ENCODE peak calls at places on chromosomes 12 and 14, in eight cellular contexts. One of them, this sample, is unnamed.
A peak's percentile ranks its signal among the peaks of the same experiment; 100 is the strongest.

GRCh38 chr14:31950760-31951637 is 126.1 kb upstream of the ARHGAP5 start:
- DNase-seq in GM23338: peak; percentile 59
- DNase-seq in A673: no peak
- DNase-seq in hepatocyte: peak; percentile 82
- DNase-seq in mammary epithelial cell: peak; percentile 72
- DNase-seq in MM.1S: no peak
- DNase-seq in fibroblast of lung: peak; percentile 70
- DNase-seq in PC-3: peak; percentile 81
- DNase-seq in this sample: no peak

GRCh38 chr14:92659765-92660561 is 88.5 kb downstream of the LGMN start:
- DNase-seq in GM23338: no peak
- DNase-seq in A673: no peak
- DNase-seq in hepatocyte: no peak
- DNase-seq in mammary epithelial cell: peak; percentile 92
- DNase-seq in MM.1S: no peak
- DNase-seq in fibroblast of lung: no peak
- DNase-seq in PC-3: no peak
- DNase-seq in this sample: no peak

GRCh38 chr12:105570944-105571343 is 240.5 kb downstream of the C12orf75 start:
- DNase-seq in GM23338: no peak
- DNase-seq in A673: no peak
- DNase-seq in hepatocyte: no peak
- DNase-seq in mammary epithelial cell: no peak
- DNase-seq in MM.1S: no peak
- DNase-seq in fibroblast of lung: no peak
- DNase-seq in PC-3: no peak
- DNase-seq in this sample: no peak

GRCh38 chr12:129245769-129246168 is 392.5 kb downstream of the GLT1D1 start:
- DNase-seq in GM23338: no peak
- DNase-seq in A673: no peak
- DNase-seq in hepatocyte: no peak
- DNase-seq in mammary epithelial cell: no peak
- DNase-seq in MM.1S: no peak
- DNase-seq in fibroblast of lung: no peak
- DNase-seq in PC-3: no peak
- DNase-seq in this sample: no peak

GRCh38 chr12:127398026-127398715 is 868.8 kb upstream of the TMEM132C start:
- DNase-seq in GM23338: no peak
- DNase-seq in A673: no peak
- DNase-seq in hepatocyte: no peak
- DNase-seq in mammary epithelial cell: peak; percentile 17
- DNase-seq in MM.1S: no peak
- DNase-seq in fibroblast of lung: no peak
- DNase-seq in PC-3: no peak
- DNase-seq in this sample: no peak

GRCh38 chr12:45208604-45209487 is 7.0 kb upstream of the ANO6 start:
- DNase-seq in GM23338: no peak
- DNase-seq in A673: no peak
- DNase-seq in hepatocyte: no peak
- DNase-seq in mammary epithelial cell: peak; percentile 25
- DNase-seq in MM.1S: no peak
- DNase-seq in fibroblast of lung: peak; percentile 82
- DNase-seq in PC-3: peak; percentile 68
- DNase-seq in this sample: peak; percentile 52

GRCh38 chr12:6078378-6079083 is 45.9 kb downstream of the VWF start:
- DNase-seq in GM23338: no peak
- DNase-seq in A673: no peak
- DNase-seq in hepatocyte: no peak
- DNase-seq in mammary epithelial cell: peak; percentile 37
- DNase-seq in MM.1S: peak; percentile 54
- DNase-seq in fibroblast of lung: no peak
- DNase-seq in PC-3: no peak
- DNase-seq in this sample: no peak

GRCh38 chr12:24081092-24081529 is 131.6 kb upstream of the SOX5 start:
- DNase-seq in GM23338: no peak
- DNase-seq in A673: no peak
- DNase-seq in hepatocyte: no peak
- DNase-seq in mammary epithelial cell: no peak
- DNase-seq in MM.1S: no peak
- DNase-seq in fibroblast of lung: no peak
- DNase-seq in PC-3: no peak
- DNase-seq in this sample: no peak

GRCh38 chr12:99644629-99645028 is 2.9 kb upstream of the GARIN6 start:
- DNase-seq in GM23338: no peak
- DNase-seq in A673: no peak
- DNase-seq in hepatocyte: no peak
- DNase-seq in mammary epithelial cell: no peak
- DNase-seq in MM.1S: no peak
- DNase-seq in fibroblast of lung: no peak
- DNase-seq in PC-3: no peak
- DNase-seq in this sample: no peak

GRCh38 chr14:22656945-22657711 is 13.0 kb upstream of the OR6J1 start:
- DNase-seq in GM23338: no peak
- DNase-seq in A673: peak; percentile 52
- DNase-seq in hepatocyte: peak; percentile 42
- DNase-seq in mammary epithelial cell: no peak
- DNase-seq in MM.1S: no peak
- DNase-seq in fibroblast of lung: no peak
- DNase-seq in PC-3: no peak
- DNase-seq in this sample: no peak

GRCh38 chr14:105855246-105855892 is 329.0 kb downstream of the TMEM121 start:
- DNase-seq in GM23338: no peak
- DNase-seq in A673: no peak
- DNase-seq in hepatocyte: no peak
- DNase-seq in mammary epithelial cell: no peak
- DNase-seq in MM.1S: no peak
- DNase-seq in fibroblast of lung: no peak
- DNase-seq in PC-3: no peak
- DNase-seq in this sample: no peak

GRCh38 chr12:24600996-24601395 is 347.9 kb downstream of the BCAT1 start:
- DNase-seq in GM23338: no peak
- DNase-seq in A673: peak; percentile 88
- DNase-seq in hepatocyte: no peak
- DNase-seq in mammary epithelial cell: peak; percentile 71
- DNase-seq in MM.1S: no peak
- DNase-seq in fibroblast of lung: peak; percentile 81
- DNase-seq in PC-3: peak; percentile 25
- DNase-seq in this sample: no peak

DNA sequence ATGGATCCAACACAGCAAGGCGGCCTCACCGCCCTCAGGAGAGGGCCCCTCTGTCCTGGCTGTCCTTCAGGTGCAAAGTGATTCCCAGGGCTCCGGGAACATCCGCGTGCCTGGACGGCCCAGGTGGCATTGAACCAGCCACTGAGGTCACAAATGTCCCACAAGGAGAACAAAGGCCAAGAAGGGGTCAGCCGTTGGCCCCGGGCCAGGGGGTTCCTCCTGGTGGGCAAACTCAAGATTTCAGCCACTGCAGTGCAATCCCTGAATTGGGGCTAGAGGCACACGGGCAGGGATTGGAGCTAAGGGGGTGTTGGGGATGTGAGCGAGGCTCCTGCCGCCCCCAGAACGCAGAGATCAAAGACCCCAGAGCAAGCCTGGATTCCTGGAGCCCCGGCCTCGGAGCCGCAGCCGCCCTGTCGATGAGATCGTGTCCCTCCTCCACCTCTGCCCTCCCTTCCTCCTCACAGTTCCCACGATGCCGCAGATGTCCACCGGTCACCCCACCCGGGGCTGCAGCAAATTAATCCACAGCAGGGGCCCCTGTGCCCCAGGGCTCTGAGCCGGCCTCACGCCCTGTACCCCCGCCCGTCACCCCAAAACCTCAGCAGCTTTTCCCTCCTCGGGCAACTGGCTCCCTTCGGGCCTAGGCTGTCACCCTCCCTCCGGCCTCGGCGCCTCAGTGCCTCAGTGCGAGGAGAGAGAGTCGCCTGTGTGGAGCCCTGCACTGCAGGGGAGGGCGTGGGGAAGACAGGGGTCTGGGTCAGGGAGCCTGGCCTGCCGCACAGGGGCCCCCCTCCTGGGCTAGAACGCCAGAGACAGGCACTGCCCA is 56.7 kb upstream of the GALNT9 start:
- DNase-seq in GM23338: no peak
- DNase-seq in A673: no peak
- DNase-seq in hepatocyte: no peak
- DNase-seq in mammary epithelial cell: no peak
- DNase-seq in MM.1S: no peak
- DNase-seq in fibroblast of lung: no peak
- DNase-seq in PC-3: no peak
- DNase-seq in this sample: no peak
- TF ChIP-seq EZH2 in GM23338: no peak
- TF ChIP-seq EZH2 in A673: no peak
- TF ChIP-seq EZH2 in hepatocyte: no peak
- TF ChIP-seq EZH2 in mammary epithelial cell: no peak
- TF ChIP-seq EZH2 in MM.1S: no peak
- TF ChIP-seq EZH2 in fibroblast of lung: no peak
- TF ChIP-seq EZH2 in PC-3: no peak
- TF ChIP-seq EZH2 in this sample: no peak

GRCh38 chr14:53957739-53958138 is 1.1 kb upstream of the BMP4 start:
- DNase-seq in GM23338: no peak
- DNase-seq in A673: no peak
- DNase-seq in hepatocyte: no peak
- DNase-seq in mammary epithelial cell: no peak
- DNase-seq in MM.1S: no peak
- DNase-seq in fibroblast of lung: no peak
- DNase-seq in PC-3: no peak
- DNase-seq in this sample: no peak

GRCh38 chr14:53954551-53955233 is 1.9 kb downstream of the BMP4 start:
- DNase-seq in GM23338: no peak
- DNase-seq in A673: no peak
- DNase-seq in hepatocyte: peak; percentile 47
- DNase-seq in mammary epithelial cell: peak; percentile 19
- DNase-seq in MM.1S: no peak
- DNase-seq in fibroblast of lung: peak; percentile 41
- DNase-seq in PC-3: peak; percentile 44
- DNase-seq in this sample: no peak

GRCh38 chr14:53955234-53955556 is 1.4 kb downstream of the BMP4 start:
- DNase-seq in GM23338: peak; percentile 60
- DNase-seq in A673: no peak
- DNase-seq in hepatocyte: no peak
- DNase-seq in mammary epithelial cell: no peak
- DNase-seq in MM.1S: no peak
- DNase-seq in fibroblast of lung: no peak
- DNase-seq in PC-3: no peak
- DNase-seq in this sample: no peak

GRCh38 chr14:53955671-53956426 is 776 bp downstream of the BMP4 start:
- DNase-seq in GM23338: peak; percentile 79
- DNase-seq in A673: peak; percentile 2
- DNase-seq in hepatocyte: peak; percentile 85
- DNase-seq in mammary epithelial cell: no peak
- DNase-seq in MM.1S: no peak
- DNase-seq in fibroblast of lung: peak; percentile 56
- DNase-seq in PC-3: no peak
- DNase-seq in this sample: no peak

GRCh38 chr14:53956427-53957201 is at the start of gene BMP4:
- DNase-seq in GM23338: peak; percentile 97
- DNase-seq in A673: peak; percentile 6
- DNase-seq in hepatocyte: peak; percentile 85
- DNase-seq in mammary epithelial cell: no peak
- DNase-seq in MM.1S: no peak
- DNase-seq in fibroblast of lung: peak; percentile 66
- DNase-seq in PC-3: no peak
- DNase-seq in this sample: peak; percentile 82
- TF ChIP-seq EZH2 in GM23338: no peak
- TF ChIP-seq EZH2 in A673: peak; percentile 62
- TF ChIP-seq EZH2 in hepatocyte: peak; percentile 42
- TF ChIP-seq EZH2 in mammary epithelial cell: no peak
- TF ChIP-seq EZH2 in MM.1S: no peak
- TF ChIP-seq EZH2 in fibroblast of lung: no peak
- TF ChIP-seq EZH2 in PC-3: no peak
- TF ChIP-seq EZH2 in this sample: no peak

DNA sequence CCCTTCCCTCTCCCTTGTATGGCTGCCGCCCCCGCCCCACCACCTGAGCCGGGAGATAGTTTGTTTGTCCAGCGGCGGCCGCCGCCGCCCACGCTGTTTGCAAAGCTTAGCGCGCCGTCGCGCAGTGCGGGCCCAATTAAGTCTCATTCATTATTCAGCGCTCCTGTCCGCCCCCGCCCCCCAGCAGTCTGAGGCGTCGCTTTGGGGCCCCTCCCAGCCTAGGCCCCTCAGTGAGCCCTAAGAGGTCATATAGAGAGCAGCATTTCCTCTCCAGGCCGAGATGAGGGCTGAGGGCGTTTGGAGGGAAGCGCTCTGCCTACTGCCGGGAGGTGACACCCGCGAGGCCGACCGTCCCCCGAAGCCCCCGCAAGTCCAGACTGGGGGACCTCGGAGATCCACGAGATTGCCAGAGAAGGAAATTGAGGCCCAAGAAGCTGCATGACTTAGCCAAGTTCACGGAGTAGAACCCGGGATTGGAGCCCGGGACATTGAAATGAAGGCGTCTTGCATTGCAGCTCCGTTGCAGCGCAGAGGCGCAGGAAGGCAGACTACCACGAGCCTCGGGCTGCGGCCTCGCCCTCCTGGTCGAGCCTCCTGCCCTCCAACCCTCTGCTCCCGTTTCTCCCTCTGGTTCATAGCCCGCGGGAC is at the start of gene DNAJC22:
- DNase-seq in GM23338: peak; percentile 44
- DNase-seq in A673: peak; percentile 58
- DNase-seq in hepatocyte: peak; percentile 73
- DNase-seq in mammary epithelial cell: no peak
- DNase-seq in MM.1S: peak; percentile 7
- DNase-seq in fibroblast of lung: no peak
- DNase-seq in PC-3: peak; percentile 50
- DNase-seq in this sample: no peak
- TF ChIP-seq EZH2 in GM23338: peak; percentile 91
- TF ChIP-seq EZH2 in A673: no peak
- TF ChIP-seq EZH2 in hepatocyte: peak; percentile 80
- TF ChIP-seq EZH2 in mammary epithelial cell: peak; percentile 91
- TF ChIP-seq EZH2 in MM.1S: peak; percentile 100
- TF ChIP-seq EZH2 in fibroblast of lung: peak; percentile 58
- TF ChIP-seq EZH2 in PC-3: no peak
- TF ChIP-seq EZH2 in this sample: no peak

GRCh38 chr12:48184549-48184922 is 1.1 kb downstream of the CCDC184 start:
- DNase-seq in GM23338: peak; percentile 34
- DNase-seq in A673: no peak
- DNase-seq in hepatocyte: no peak
- DNase-seq in mammary epithelial cell: no peak
- DNase-seq in MM.1S: no peak
- DNase-seq in fibroblast of lung: no peak
- DNase-seq in PC-3: no peak
- DNase-seq in this sample: no peak

GRCh38 chr12:48182659-48183058 is 785 bp upstream of the CCDC184 start:
- DNase-seq in GM23338: no peak
- DNase-seq in A673: no peak
- DNase-seq in hepatocyte: no peak
- DNase-seq in mammary epithelial cell: no peak
- DNase-seq in MM.1S: no peak
- DNase-seq in fibroblast of lung: no peak
- DNase-seq in PC-3: no peak
- DNase-seq in this sample: no peak

GRCh38 chr12:48183091-48183875 is at the start of gene CCDC184:
- DNase-seq in GM23338: peak; percentile 95
- DNase-seq in A673: peak; percentile 90
- DNase-seq in hepatocyte: peak; percentile 78
- DNase-seq in mammary epithelial cell: peak; percentile 71
- DNase-seq in MM.1S: peak; percentile 78
- DNase-seq in fibroblast of lung: peak; percentile 80
- DNase-seq in PC-3: peak; percentile 15
- DNase-seq in this sample: peak; percentile 57

GRCh38 chr12:48185181-48185919 is 1.9 kb downstream of the CCDC184 start:
- DNase-seq in GM23338: peak; percentile 86
- DNase-seq in A673: peak; percentile 80
- DNase-seq in hepatocyte: peak; percentile 54
- DNase-seq in mammary epithelial cell: no peak
- DNase-seq in MM.1S: no peak
- DNase-seq in fibroblast of lung: no peak
- DNase-seq in PC-3: no peak
- DNase-seq in this sample: no peak

GRCh38 chr12:48183876-48184548 is 568 bp downstream of the CCDC184 start:
- DNase-seq in GM23338: peak; percentile 54
- DNase-seq in A673: no peak
- DNase-seq in hepatocyte: no peak
- DNase-seq in mammary epithelial cell: no peak
- DNase-seq in MM.1S: no peak
- DNase-seq in fibroblast of lung: no peak
- DNase-seq in PC-3: no peak
- DNase-seq in this sample: no peak
- TF ChIP-seq EZH2 in GM23338: peak; percentile 50
- TF ChIP-seq EZH2 in A673: no peak
- TF ChIP-seq EZH2 in hepatocyte: no peak
- TF ChIP-seq EZH2 in mammary epithelial cell: peak; percentile 39
- TF ChIP-seq EZH2 in MM.1S: no peak
- TF ChIP-seq EZH2 in fibroblast of lung: no peak
- TF ChIP-seq EZH2 in PC-3: no peak
- TF ChIP-seq EZH2 in this sample: no peak